ENCODE peak calls at places on chromosomes 4 and X, in ten cellular contexts. Q is fibroblast of pulmonary artery, V is suprapubic skin, R is lower lobe of right lung, S is tibial artery, D is prostate gland, J is cardiac muscle cell, E is astrocyte, T is choroid plexus epithelial cell, C is Peyer's patch. W is an unnamed sample.

GRCh38 chr4:184147858-184148799 is 69.5 kb downstream of the ENPP6 start:
- DNase-seq in E (no peak), Q (no peak), J (no peak), V (no peak), R (no peak), T (peak), D (no peak), S (no peak), C (no peak), W (no peak)

GRCh38 chr4:32680946-32681345 is 1960.8 kb downstream of the PCDH7 start:
- DNase-seq in S (no peak), D (no peak), T (no peak), E (no peak), J (no peak), Q (no peak), C (no peak), R (no peak), V (no peak), W (no peak)

GRCh38 chr4:165810726-165811125 is 62.3 kb upstream of the TLL1 start:
- DNase-seq in Q (peak), S (no peak), T (peak), R (no peak), V (no peak), J (no peak), C (no peak), E (peak), D (no peak), W (no peak)

GRCh38 chr4:48367016-48367415 is 25.7 kb downstream of the SLAIN2 start:
- DNase-seq in V (no peak), R (no peak), Q (no peak), J (no peak), C (no peak), E (no peak), T (no peak), D (no peak), S (no peak), W (no peak)

GRCh38 chr4:27714073-27714472 is 853.4 kb downstream of the STIM2 start:
- DNase-seq in D (no peak), S (no peak), V (no peak), Q (no peak), E (no peak), T (no peak), R (no peak), J (no peak), C (no peak), W (no peak)

GRCh38 chrX:39577976-39578962 is 519.5 kb downstream of the BCOR start:
- DNase-seq in V (no peak), S (no peak), R (no peak), E (peak), T (no peak), D (no peak), J (no peak), C (peak), Q (peak), W (peak)

GRCh38 chrX:134622056-134622812 is 36.0 kb downstream of the PLAC1 start:
- DNase-seq in S (no peak), V (no peak), C (no peak), R (no peak), E (peak), Q (peak), D (no peak), J (no peak), T (peak), W (peak)

GRCh38 chr4:144645621-144646522 is at the start of gene HHIP:
- DNase-seq in S (peak), J (peak), T (peak), Q (peak), D (no peak), V (peak), C (peak), E (peak), R (peak), W (no peak)

GRCh38 chr4:123606946-123607542 is 210.4 kb downstream of the SPRY1 start:
- DNase-seq in C (no peak), Q (no peak), E (no peak), T (no peak), S (no peak), J (no peak), V (no peak), D (no peak), R (no peak), W (peak)

GRCh38 chr4:139633661-139634060 is 32.0 kb upstream of the MGST2 start:
- DNase-seq in E (no peak), J (peak), T (peak), V (no peak), Q (peak), S (no peak), D (peak), R (no peak), C (no peak), W (no peak)

GRCh38 chrX:17022205-17022604 is 75.7 kb downstream of the REPS2 start:
- DNase-seq in E (peak), J (peak), T (peak), R (no peak), V (no peak), C (no peak), Q (peak), S (no peak), D (no peak), W (no peak)

GRCh38 chr4:142191901-142192300 is 555.5 kb downstream of the IL15 start:
- DNase-seq in D (no peak), E (no peak), V (no peak), C (no peak), Q (no peak), T (no peak), R (no peak), J (no peak), S (no peak), W (no peak)

GRCh38 chr4:88752076-88752463 is 54.4 kb upstream of the NAP1L5 start:
- DNase-seq in Q (no peak), J (no peak), E (no peak), T (no peak), D (no peak), R (no peak), V (no peak), S (no peak), C (no peak), W (no peak)

GRCh38 chr4:88753658-88754431 is 56.2 kb upstream of the NAP1L5 start:
- DNase-seq in C (no peak), J (no peak), V (no peak), R (no peak), S (no peak), Q (no peak), E (no peak), T (no peak), D (no peak), W (no peak)

GRCh38 chr4:88751258-88752075 is 53.8 kb upstream of the NAP1L5 start:
- DNase-seq in V (no peak), S (no peak), J (no peak), E (peak), T (no peak), C (no peak), Q (no peak), D (no peak), R (no peak), W (no peak)

GRCh38 chr4:88750369-88750768 is 52.7 kb upstream of the NAP1L5 start:
- DNase-seq in D (no peak), V (no peak), S (no peak), T (no peak), Q (no peak), E (no peak), J (no peak), C (no peak), R (no peak), W (no peak)

GRCh38 chr4:88752754-88753153 is 55.1 kb upstream of the NAP1L5 start:
- DNase-seq in Q (no peak), J (no peak), V (no peak), T (no peak), D (peak), S (no peak), R (no peak), E (no peak), C (no peak), W (no peak)
- H3K4me3 ChIP-seq in Q (no peak), J (no peak), V (no peak), T (no peak), D (no peak), S (no peak), R (no peak), E (no peak), C (no peak), W (no peak)

DNA sequence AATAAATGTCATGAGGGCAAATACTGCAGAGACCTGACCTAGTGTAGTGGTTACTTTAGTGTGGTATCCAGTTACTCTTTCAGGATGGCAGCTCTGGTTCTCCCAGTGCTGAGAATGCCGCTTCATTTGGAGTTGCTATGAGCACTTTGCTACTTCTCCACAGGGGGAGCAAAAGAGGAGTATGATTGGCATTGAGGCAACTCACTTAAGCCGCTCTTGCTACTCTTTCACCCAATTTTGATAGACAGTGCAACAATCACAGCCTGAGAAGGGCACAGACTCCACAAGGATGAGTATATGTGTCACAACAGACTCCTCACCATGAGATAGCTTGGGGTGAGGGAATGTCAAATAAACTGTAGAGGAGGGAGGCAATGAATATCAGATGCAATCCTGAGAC is 81.2 kb downstream of the NPY1R start:
- DNase-seq in J (peak), D (no peak), T (peak), V (no peak), C (no peak), S (no peak), E (no peak), Q (no peak), R (no peak), W (peak)
- TF ChIP-seq CTCF in J (no peak), D (no peak), T (peak), V (no peak), C (no peak), S (no peak), E (no peak), Q (peak), R (no peak), W (peak)

GRCh38 chr4:1518997-1519700 is 112.9 kb upstream of the NKX1-1 start:
- DNase-seq in R (peak), T (no peak), D (no peak), V (no peak), S (no peak), J (no peak), E (no peak), Q (no peak), C (no peak), W (no peak)

GRCh38 chr4:1521821-1522361 is 115.6 kb upstream of the NKX1-1 start:
- DNase-seq in E (no peak), J (no peak), Q (no peak), V (peak), T (no peak), D (no peak), R (peak), C (no peak), S (no peak), W (no peak)

GRCh38 chr4:1522606-1523005 is 116.4 kb upstream of the NKX1-1 start:
- DNase-seq in R (peak), E (no peak), S (no peak), Q (no peak), T (no peak), D (no peak), J (no peak), V (no peak), C (no peak), W (no peak)

GRCh38 chr4:1517592-1518411 is 111.6 kb upstream of the NKX1-1 start:
- DNase-seq in J (no peak), E (no peak), V (no peak), D (no peak), R (peak), S (no peak), Q (no peak), C (no peak), T (no peak), W (no peak)

GRCh38 chr4:1520145-1520661 is 114.0 kb upstream of the NKX1-1 start:
- DNase-seq in J (no peak), E (no peak), S (no peak), C (no peak), T (no peak), D (no peak), V (no peak), Q (no peak), R (peak), W (no peak)
- H3K4me3 ChIP-seq in J (no peak), E (no peak), S (no peak), C (no peak), T (no peak), D (no peak), V (no peak), Q (no peak), R (no peak), W (no peak)

DNA sequence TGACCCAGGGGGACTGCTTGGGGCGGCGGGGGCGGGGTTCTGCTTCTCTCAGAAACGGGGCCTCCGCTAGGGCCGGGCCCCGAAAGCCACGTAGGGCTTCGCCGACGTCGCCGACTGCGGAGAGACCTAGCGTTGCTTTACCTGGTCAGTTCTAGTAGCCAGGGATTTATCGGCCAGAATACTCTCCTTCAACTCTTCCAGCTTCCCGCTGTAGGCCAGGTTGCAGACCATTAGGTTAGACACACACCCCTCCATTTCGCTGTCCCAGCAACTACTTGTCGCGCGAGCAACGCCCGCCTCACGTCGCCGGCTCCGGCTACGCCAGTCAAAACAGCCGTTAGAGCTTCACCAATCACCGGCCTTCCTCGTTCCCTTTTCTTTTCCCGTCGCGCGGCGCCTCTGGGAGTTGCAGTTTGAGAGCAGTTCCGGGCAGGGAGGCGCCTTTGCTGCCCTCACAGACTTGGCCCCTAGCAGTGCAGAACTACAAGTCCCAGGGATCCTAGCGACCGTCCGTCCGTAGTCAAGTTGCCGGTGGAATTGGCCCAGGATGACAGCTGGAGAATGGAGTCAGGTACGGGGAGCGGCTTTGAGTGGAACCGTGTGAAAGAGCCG is at the start of the genes ATG4A and PSMD10:
- DNase-seq in T (peak), Q (peak), R (peak), D (peak), E (peak), J (peak), V (peak), C (peak), S (peak), W (peak)
- TF ChIP-seq CTCF in T (no peak), Q (no peak), R (no peak), D (no peak), E (no peak), J (no peak), V (no peak), C (no peak), S (peak), W (no peak)

W was measured in GM12865.